ENCODE peak calls at places on chromosomes 7 and 10, in eight cellular contexts. V is GM12878, A is sigmoid colon, F is uterus, C is adipocyte, D is fibroblast of lung, K is adrenal gland, Y is heart right ventricle. T is an unnamed sample.

GRCh38 chr10:110641256-110641655 is 2.9 kb upstream of the RBM20 start:
- DNase-seq in F (no peak), V (no peak), A (no peak), D (peak; percentile 71), C (no peak), K (peak; percentile 6), Y (peak; percentile 73), T (no peak)

GRCh38 chr7:88835147-88835728 is 39.7 kb upstream of the TEX47 start:
- DNase-seq in K (no peak), V (peak; percentile 15), A (no peak), C (peak; percentile 19), D (peak; percentile 2), F (no peak), Y (no peak), T (peak; percentile 8)

GRCh38 chr10:98028168-98028770 is 2.2 kb downstream of the CRTAC1 start:
- DNase-seq in Y (peak; percentile 53), C (peak; percentile 15), A (no peak), V (no peak), F (peak; percentile 30), K (peak; percentile 56), D (peak; percentile 7), T (no peak)

GRCh38 chr7:128932862-128933821 is 4.6 kb upstream of the IRF5 start:
- DNase-seq in Y (no peak), C (no peak), A (peak; percentile 75), F (no peak), V (peak; percentile 71), D (no peak), K (peak; percentile 54), T (peak; percentile 77)

GRCh38 chr7:151148319-151149259 is 18.9 kb downstream of the GBX1 start:
- DNase-seq in D (no peak), A (no peak), K (no peak), F (no peak), C (no peak), Y (no peak), V (no peak), T (no peak)

GRCh38 chr7:138645284-138645683 is 55.9 kb downstream of the SVOPL start:
- DNase-seq in F (no peak), V (no peak), C (no peak), A (no peak), Y (no peak), K (no peak), D (no peak), T (no peak)

GRCh38 chr7:149564340-149565095 is 66.9 kb upstream of the ZNF746 start:
- DNase-seq in D (no peak), F (no peak), V (no peak), Y (peak; percentile 19), A (no peak), C (no peak), K (peak; percentile 76), T (no peak)

GRCh38 chr10:86367339-86367951 is 850 bp upstream of the GRID1 start:
- DNase-seq in A (peak; percentile 66), V (no peak), C (peak; percentile 49), F (no peak), Y (no peak), D (peak; percentile 9), K (no peak), T (no peak)

GRCh38 chr10:101710064-101710695 is 15.2 kb upstream of the FBXW4 start:
- DNase-seq in A (no peak), F (no peak), C (no peak), D (peak; percentile 27), Y (no peak), K (no peak), V (no peak), T (no peak)

GRCh38 chr10:2898509-2898860 is 168.9 kb upstream of the PFKP start:
- DNase-seq in D (no peak), V (no peak), F (no peak), A (no peak), C (no peak), Y (no peak), K (no peak), T (no peak)

GRCh38 chr7:44325181-44325671 is at the start of gene CAMK2B:
- DNase-seq in K (no peak), D (no peak), Y (no peak), F (no peak), A (no peak), C (peak; percentile 19), V (no peak), T (no peak)
- H3K4me3 ChIP-seq in K (no peak within 1 kb of the TSS), D (no peak within 1 kb of the TSS), Y (peak within 1 kb of the TSS; percentile 50), F (no peak within 1 kb of the TSS), A (no peak within 1 kb of the TSS), C (no peak within 1 kb of the TSS), V (no peak within 1 kb of the TSS), T (peak within 1 kb of the TSS; percentile 27)

DNA sequence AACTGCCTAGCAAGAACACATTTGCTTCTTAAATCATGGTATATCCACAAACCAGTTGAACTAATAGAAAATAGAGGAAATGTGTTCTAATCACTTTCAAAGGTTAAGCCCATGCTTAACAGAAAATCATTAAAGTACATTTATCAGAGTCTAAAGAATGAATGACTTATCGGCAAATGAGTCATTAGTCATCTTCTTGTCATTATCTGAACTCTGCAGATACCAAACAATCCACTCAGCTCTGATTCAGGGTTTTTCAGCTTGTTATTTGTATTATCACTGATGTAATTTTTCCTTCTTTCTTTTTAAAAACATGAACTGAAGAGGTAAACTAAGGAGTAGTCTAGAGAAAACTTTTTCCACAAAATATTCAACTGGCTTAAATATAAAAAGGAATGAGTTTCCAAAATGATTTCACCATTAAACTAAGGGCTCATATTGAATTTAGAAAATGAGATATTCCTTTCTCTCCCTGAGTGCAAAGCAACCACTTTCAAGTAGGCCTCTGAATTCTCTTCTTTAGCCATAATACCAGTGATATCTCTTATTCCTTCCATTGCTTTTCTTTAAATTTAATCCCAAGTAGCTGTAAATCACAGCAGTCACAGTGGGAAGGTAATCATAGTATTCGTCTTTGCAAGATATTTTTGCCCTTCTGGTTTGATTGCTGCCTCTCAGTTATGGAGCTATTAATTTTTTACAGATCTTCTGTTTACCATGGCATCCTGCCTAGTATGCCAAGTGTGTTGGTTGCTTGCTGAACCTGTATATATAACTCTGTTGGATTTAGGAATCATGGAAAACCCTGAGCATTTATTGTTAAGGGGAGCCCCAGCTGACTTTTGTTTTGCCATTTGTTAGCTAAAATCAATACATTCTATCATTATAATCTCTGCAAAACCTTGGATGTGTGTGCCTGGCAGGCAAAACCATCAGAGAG is 125.1 kb downstream of the THSD7A start:
- DNase-seq in C (no peak), F (no peak), V (no peak), K (no peak), Y (no peak), A (no peak), D (peak; percentile 39), T (no peak)
- H3K36me3 ChIP-seq in C (no peaks in the 10 kb centered on the region), F (no peaks in the 10 kb centered on the region), V (no peaks in the 10 kb centered on the region), K (no peaks in the 10 kb centered on the region), Y (no peaks in the 10 kb centered on the region), A (no peaks in the 10 kb centered on the region), D (no peaks in the 10 kb centered on the region), T (no peaks in the 10 kb centered on the region)

GRCh38 chr10:24988831-24989769 is 26.9 kb downstream of the ENKUR start:
- DNase-seq in F (no peak), K (peak; percentile 21), V (no peak), A (no peak), Y (no peak), D (no peak), C (no peak), T (no peak)
- H3K4me3 ChIP-seq in F (no peak overlapping the region), K (no peak overlapping the region), V (no peak overlapping the region), A (no peak overlapping the region), Y (no peak overlapping the region), D (no peak overlapping the region), C (no peak overlapping the region), T (no peak overlapping the region)

GRCh38 chr7:74401137-74401859 is 52.4 kb upstream of the GTF2IRD1 start:
- DNase-seq in F (peak; percentile 74), K (peak; percentile 81), A (peak; percentile 83), Y (peak; percentile 65), V (no peak), D (peak; percentile 32), C (peak; percentile 83), T (peak; percentile 40)

GRCh38 chr7:74398426-74398825 is 55.3 kb upstream of the GTF2IRD1 start:
- DNase-seq in D (no peak), C (no peak), F (no peak), V (no peak), Y (no peak), K (no peak), A (peak; percentile 57), T (no peak)

GRCh38 chr7:74403521-74404387 is 50.0 kb upstream of the GTF2IRD1 start:
- DNase-seq in A (peak; percentile 57), K (no peak), V (no peak), F (no peak), D (no peak), C (no peak), Y (no peak), T (no peak)

GRCh38 chr7:74399006-74399405 is 54.7 kb upstream of the GTF2IRD1 start:
- DNase-seq in V (no peak), K (no peak), D (no peak), F (no peak), Y (no peak), A (peak; percentile 60), C (no peak), T (no peak)

GRCh38 chr7:74400420-74401136 is 53.1 kb upstream of the GTF2IRD1 start:
- DNase-seq in V (no peak), F (no peak), A (peak; percentile 63), Y (no peak), D (no peak), K (no peak), C (no peak), T (peak; percentile 18)
- H3K36me3 ChIP-seq in V (peaks cover 11% of the 10 kb centered on the region), F (no peaks in the 10 kb centered on the region), A (peaks cover 68% of the 10 kb centered on the region), Y (peaks cover 71% of the 10 kb centered on the region), D (peaks cover 23% of the 10 kb centered on the region), K (peaks cover 49% of the 10 kb centered on the region), C (peaks cover 31% of the 10 kb centered on the region), T (peaks cover 42% of the 10 kb centered on the region)

DNA sequence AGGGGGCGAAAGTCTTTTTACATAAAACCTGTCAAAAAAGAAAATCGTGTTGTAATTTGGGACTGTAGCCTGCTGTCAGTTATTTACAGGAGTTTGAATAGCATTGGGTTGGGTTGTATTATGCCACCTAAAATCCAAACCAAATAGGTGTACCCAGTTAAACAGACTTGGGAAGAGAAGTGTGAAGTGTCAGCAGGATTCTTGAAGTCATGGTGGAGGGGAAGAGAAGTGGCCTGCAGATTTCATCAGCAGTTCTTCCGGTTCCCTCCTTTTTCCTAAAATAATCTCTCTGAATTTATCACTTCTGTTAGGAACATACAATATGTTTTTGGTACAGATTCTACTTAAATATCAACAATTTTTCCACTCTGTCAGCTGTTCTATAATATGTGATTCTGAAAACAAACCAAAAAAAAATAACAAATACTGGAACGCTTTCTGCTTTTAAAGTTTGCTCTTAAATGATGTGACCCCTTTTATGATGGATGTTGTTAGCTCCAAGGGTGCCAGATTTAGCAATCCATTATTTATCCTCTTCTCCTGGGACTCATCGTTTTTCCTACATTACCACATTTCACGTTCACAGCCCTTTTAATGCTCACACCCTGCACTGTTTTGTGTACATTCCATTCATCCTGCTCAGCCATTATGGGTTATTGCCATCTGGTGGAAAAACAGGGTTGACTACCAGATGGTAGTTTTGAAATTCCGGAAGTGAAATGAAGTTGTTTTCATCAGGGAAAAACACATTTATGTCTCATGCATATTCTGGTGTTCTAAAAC is 18.7 kb upstream of the ARHGAP12 start:
- DNase-seq in V (no peak), F (no peak), D (peak; percentile 91), C (peak; percentile 94), K (peak; percentile 25), A (peak; percentile 71), Y (peak; percentile 22), T (no peak)
- H3K4me3 ChIP-seq in V (no peak overlapping the region), F (no peak overlapping the region), D (no peak overlapping the region), C (peak overlapping the region; percentile 72), K (no peak overlapping the region), A (peak overlapping the region; percentile 12), Y (no peak overlapping the region), T (no peak overlapping the region)

GRCh38 chr7:27650283-27650682 is 12.4 kb downstream of the HIBADH start:
- DNase-seq in Y (no peak), D (no peak), A (no peak), C (no peak), V (no peak), K (no peak), F (no peak), T (no peak)
- H3K36me3 ChIP-seq in Y (peaks cover 24% of the 10 kb centered on the region), D (no peaks in the 10 kb centered on the region), A (peaks cover 22% of the 10 kb centered on the region), C (peaks cover 13% of the 10 kb centered on the region), V (no peaks in the 10 kb centered on the region), K (no peaks in the 10 kb centered on the region), F (no peaks in the 10 kb centered on the region), T (no peaks in the 10 kb centered on the region)

GRCh38 chr10:93445978-93446720 is 36.0 kb downstream of the MYOF start:
- DNase-seq in K (peak; percentile 23), Y (no peak), D (no peak), A (peak; percentile 59), C (no peak), V (no peak), F (no peak), T (no peak)
- H3K4me3 ChIP-seq in K (no peak overlapping the region), Y (no peak overlapping the region), D (no peak overlapping the region), A (no peak overlapping the region), C (no peak overlapping the region), V (no peak overlapping the region), F (no peak overlapping the region), T (no peak overlapping the region)